ENCODE peak calls at places on chromosome 3, in four cellular contexts. Y is endodermal cell, N is aorta, Z is right lobe of liver. Q is an unnamed sample. For H3K27me3, the result is how much of the 10 kb centered on the place peaks cover.

GRCh38 chr3:16132926-16133325 is 41.6 kb upstream of the GALNT15 start:
- DNase-seq in Y (no peak), N (no peak), Z (no peak), Q (peak)

GRCh38 chr3:107981471-107982111 is 109.2 kb downstream of the CD47 start:
- DNase-seq in Y (peak), N (peak), Z (no peak), Q (no peak)

GRCh38 chr3:171011536-171012336 is 14.8 kb downstream of the SLC2A2 start:
- DNase-seq in Y (no peak), N (no peak), Z (no peak), Q (no peak)

GRCh38 chr3:34012102-34012461 is 213.7 kb downstream of the PDCD6IP start:
- DNase-seq in Y (no peak), N (no peak), Z (no peak), Q (no peak)

GRCh38 chr3:60365360-60365759 is 885.9 kb downstream of the FHIT start:
- DNase-seq in Y (no peak), N (no peak), Z (no peak), Q (no peak)

GRCh38 chr3:190026154-190026553 is 94.5 kb downstream of the P3H2 start:
- DNase-seq in Y (no peak), N (no peak), Z (no peak), Q (no peak)

GRCh38 chr3:25428003-25428861 is at the start of gene RARB:
- DNase-seq in Y (peak), N (peak), Z (peak), Q (no peak)

GRCh38 chr3:194326192-194327029 is 24.7 kb downstream of the CPN2 start:
- DNase-seq in Y (no peak), N (no peak), Z (no peak), Q (no peak)

GRCh38 chr3:12869025-12869695 is 27.8 kb upstream of the RPL32 start:
- DNase-seq in Y (peak), N (no peak), Z (no peak), Q (no peak)

GRCh38 chr3:99332726-99333125 is 305.7 kb upstream of the COL8A1 start:
- DNase-seq in Y (no peak), N (no peak), Z (no peak), Q (no peak)

GRCh38 chr3:194642769-194643168 is 9.6 kb upstream of the TMEM44 start:
- DNase-seq in Y (no peak), N (no peak), Z (no peak), Q (no peak)

GRCh38 chr3:158791259-158791920 is 10.5 kb upstream of the MFSD1 start:
- DNase-seq in Y (no peak), N (no peak), Z (no peak), Q (no peak)

DNA sequence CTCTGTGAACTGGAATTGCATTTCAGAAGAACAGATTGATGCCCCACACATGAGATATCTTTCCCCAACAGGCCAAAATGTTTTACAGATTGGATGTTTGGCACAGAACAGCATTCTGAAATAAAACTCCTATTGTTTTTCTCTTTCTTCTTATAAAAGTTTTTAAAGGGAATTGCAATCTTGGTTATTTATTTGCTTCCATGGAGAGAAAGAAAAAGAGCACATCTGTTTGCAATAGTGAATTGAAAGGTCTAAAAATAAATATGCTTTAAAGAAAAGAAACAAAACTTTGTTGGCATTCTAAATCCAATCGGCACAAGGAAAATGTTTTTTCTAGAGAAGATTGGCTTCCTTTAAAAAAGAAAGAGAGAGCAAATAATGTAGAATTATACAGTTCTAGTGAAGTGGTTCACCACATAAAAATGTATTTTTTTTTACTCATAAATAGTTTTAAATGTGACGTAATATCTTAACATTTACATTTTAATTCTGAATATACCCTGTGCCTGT is 257.3 kb upstream of the CBLB start:
- DNase-seq in Y (no peak), N (no peak), Z (no peak), Q (no peak)
- H3K4me3 ChIP-seq in Y (no peak), N (no peak), Z (no peak), Q (no peak)

DNA sequence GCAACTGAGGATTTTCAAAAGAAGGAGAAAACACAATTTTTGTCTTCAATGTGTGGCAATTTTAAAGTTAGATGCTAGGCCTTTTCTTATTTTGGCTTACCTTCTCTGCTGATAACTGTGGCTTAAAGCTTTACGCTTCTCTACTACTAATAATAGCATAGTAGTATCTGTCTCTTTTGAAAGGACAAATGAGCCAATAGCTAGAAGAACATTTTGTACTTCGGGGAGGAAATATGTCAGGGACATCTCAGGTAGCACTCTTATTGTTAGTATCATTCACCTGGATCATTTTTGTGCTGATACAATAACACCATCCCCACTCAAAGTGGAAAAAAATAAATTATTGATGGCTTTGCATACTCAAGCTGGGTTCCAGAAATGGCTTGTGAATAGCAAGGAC is 586.1 kb upstream of the TBL1XR1 start:
- DNase-seq in Y (no peak), N (no peak), Z (no peak), Q (no peak)
- H3K27ac ChIP-seq in Y (no peak), N (no peak), Z (no peak), Q (no peak)

DNA sequence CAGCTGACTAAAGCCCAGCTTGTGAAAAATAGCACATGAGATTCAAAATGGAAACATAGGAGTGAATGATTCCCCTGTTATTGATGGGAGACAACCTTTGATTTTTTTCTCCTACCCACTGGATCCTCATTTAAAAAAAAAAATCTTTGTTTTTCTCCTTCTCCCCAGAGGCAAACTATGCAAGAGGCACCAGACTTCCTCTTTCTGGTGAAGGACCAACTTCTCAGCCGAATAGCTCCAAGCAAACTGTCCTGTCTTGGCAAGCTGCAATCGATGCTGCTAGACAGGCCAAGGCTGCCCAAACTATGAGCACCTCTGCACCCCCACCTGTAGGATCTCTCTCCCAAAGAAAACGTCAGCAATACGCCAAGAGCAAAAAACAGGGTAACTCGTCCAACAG is 2.6 kb downstream of the CACNA1D start:
- DNase-seq in Y (no peak), N (no peak), Z (no peak), Q (no peak)
- H3K27me3 ChIP-seq in Y (half or more), N (under half), Z (under half), Q (under half)

DNA sequence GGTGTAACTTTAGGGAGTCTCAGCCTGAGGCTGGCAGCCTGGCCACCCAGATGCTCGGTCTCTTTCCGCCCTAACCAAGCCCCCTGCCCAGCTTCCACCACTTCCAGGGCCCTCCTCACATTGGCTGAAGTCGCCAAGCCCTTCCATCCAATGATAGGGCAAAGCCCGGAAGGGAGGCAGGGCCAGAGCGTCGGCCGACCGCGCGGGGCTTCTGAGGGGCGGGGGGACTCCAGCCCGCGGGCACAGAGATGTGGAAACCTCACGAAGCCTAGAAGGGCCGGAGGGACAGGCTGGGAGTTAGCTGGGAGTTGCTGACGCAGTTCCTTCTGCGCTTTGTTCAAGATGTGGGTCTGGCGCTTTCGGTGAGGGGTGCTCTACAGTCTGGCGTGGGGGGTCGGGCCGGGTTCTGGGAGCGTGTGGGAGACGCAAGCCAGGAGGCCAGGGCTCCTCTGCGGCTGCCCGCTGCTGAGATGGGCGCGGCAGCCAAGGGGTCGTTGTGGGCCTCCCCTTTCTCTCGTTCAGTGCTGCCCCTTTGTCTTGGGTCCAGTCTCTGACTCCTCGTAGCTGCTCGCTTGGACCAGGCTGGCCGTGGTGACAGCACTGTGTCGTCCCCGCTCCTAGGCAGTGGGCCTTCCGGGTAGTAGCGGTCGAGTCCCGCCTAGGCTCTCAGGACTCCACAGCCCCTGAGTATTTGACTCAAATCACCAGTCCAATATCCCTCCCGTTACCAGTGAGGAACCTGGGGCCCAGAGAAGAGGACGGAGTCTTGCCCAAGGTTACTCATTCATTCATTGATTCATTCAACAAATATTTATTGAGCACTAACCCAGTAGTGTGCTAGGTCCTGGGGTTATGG is at the start of gene ZNF660:
- DNase-seq in Y (peak), N (peak), Z (peak), Q (peak)
- H3K4me3 ChIP-seq in Y (peak), N (peak), Z (peak), Q (peak)

GRCh38 chr3:56940989-56941388 is 119.5 kb upstream of the SPATA12 start:
- DNase-seq in Y (no peak), N (no peak), Z (no peak), Q (no peak)
- H3K27ac ChIP-seq in Y (no peak), N (no peak), Z (no peak), Q (peak)

DNA sequence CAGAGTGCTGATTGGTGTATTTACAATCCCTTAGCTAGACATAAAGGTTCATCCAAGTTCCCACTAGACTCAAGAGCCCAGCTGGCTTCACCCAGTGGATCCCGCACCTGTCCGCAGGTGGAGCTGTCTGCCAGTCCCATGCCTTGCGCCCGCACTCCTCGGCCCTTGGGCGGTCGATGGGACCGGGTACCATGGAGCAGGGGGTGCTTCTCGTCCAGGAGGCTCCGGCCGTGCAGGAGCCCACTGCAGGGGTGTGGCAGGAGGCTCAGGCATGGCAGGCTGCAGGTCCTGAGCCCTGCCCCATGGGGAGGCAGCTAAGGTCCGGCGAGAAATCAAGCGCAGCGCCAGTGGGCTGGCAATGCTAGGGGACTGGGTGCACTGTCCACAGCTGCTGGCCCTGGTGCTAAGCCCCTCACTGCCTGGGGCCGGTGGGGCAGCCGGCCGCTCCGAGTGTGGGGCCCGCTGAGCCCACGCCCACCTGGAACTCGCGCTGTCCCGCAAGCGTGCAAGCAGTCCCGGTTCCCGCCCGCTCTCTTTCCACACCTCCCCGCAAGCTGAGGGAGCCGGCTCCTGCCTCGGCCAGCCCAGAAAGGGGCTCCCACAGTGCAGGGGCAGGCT is 1206.3 kb downstream of the OTOL1 start:
- DNase-seq in Y (no peak), N (no peak), Z (no peak), Q (no peak)
- H3K27me3 ChIP-seq in Y (under half), N (under half), Z (under half), Q (under half)

DNA sequence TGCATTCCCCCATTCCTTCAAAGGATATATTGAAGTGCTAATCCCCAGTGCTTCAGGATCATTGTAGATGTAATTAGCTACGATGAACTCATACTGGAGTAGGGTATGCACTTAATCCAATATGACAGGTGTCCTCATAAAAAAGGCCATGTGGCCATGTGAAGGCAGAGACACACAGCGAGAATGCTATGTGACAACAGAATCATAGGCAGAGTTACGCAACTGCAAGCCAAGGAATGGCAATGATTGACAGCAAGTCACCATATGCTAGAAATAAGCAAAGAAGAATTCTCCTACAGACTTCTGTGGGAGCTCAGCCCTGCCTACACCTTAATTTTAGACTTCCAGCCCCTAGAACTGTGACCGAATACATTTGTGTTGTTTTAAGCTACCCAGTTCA is 875.6 kb upstream of the ROBO1 start:
- DNase-seq in Y (no peak), N (no peak), Z (no peak), Q (no peak)
- H3K4me3 ChIP-seq in Y (no peak), N (no peak), Z (no peak), Q (no peak)

GRCh38 chr3:42179110-42179725 is 86.8 kb downstream of the CCK start:
- DNase-seq in Y (peak), N (no peak), Z (peak), Q (no peak)

GRCh38 chr3:42175841-42176240 is 84.7 kb downstream of the TRAK1 start:
- DNase-seq in Y (no peak), N (no peak), Z (no peak), Q (no peak)

GRCh38 chr3:42176635-42177034 is 85.5 kb downstream of the TRAK1 start:
- DNase-seq in Y (no peak), N (no peak), Z (no peak), Q (no peak)

GRCh38 chr3:42177801-42178150 is 86.6 kb downstream of the TRAK1 start:
- DNase-seq in Y (no peak), N (no peak), Z (no peak), Q (no peak)

GRCh38 chr3:42177068-42177800 is 86.1 kb downstream of the TRAK1 start:
- DNase-seq in Y (no peak), N (no peak), Z (no peak), Q (no peak)
- H3K27ac ChIP-seq in Y (no peak), N (no peak), Z (no peak), Q (peak)

Q was measured in dorsolateral prefrontal cortex.